ENCODE peak calls at places on chromosomes 3 and 15, in eight cellular contexts. Y, Q, B, D, A, C, H and J are unnamed samples.

GRCh38 chr15:36678308-36678707 is 98.9 kb downstream of the CDIN1 start:
- DNase-seq in H (no peak), A (no peak), Q (no peak), D (no peak), Y (no peak), C (no peak), B (no peak), J (no peak)

GRCh38 chr3:72185549-72186484 is 400.9 kb upstream of the PROK2 start:
- DNase-seq in D (peak; percentile 51), A (no peak), C (peak; percentile 14), H (no peak), Y (no peak), B (no peak), Q (peak; percentile 33), J (no peak)

GRCh38 chr3:42491876-42492507 is 10.5 kb upstream of the VIPR1 start:
- DNase-seq in Q (no peak), A (no peak), H (no peak), B (no peak), C (no peak), D (no peak), Y (no peak), J (no peak)

GRCh38 chr3:123733805-123734526 is 149.1 kb upstream of the HACD2 start:
- DNase-seq in Y (no peak), A (no peak), D (no peak), Q (no peak), C (peak; percentile 48), B (no peak), H (no peak), J (no peak)

GRCh38 chr3:4410174-4410573 is 56.9 kb downstream of the SUMF1 start:
- DNase-seq in B (no peak), D (no peak), H (no peak), C (no peak), Q (no peak), A (no peak), Y (no peak), J (no peak)

GRCh38 chr3:173395412-173396181 is 1.9 kb upstream of the NLGN1 start:
- DNase-seq in Y (peak; percentile 93), A (no peak), Q (peak; percentile 51), B (peak; percentile 86), D (peak; percentile 62), H (peak; percentile 69), C (peak; percentile 6), J (peak; percentile 80)

GRCh38 chr3:30724863-30725262 is 118.5 kb downstream of the TGFBR2 start:
- DNase-seq in C (no peak), H (no peak), D (no peak), B (no peak), A (no peak), Y (no peak), Q (no peak), J (no peak)

GRCh38 chr15:100802421-100803157 is 77.0 kb upstream of the ALDH1A3 start:
- DNase-seq in H (no peak), Q (no peak), D (no peak), A (no peak), Y (no peak), B (no peak), C (no peak), J (no peak)

GRCh38 chr15:55552926-55553325 is 35.2 kb downstream of the PYGO1 start:
- DNase-seq in D (peak; percentile 24), H (no peak), A (no peak), Q (no peak), B (peak; percentile 37), C (no peak), Y (peak; percentile 5), J (no peak)

GRCh38 chr15:62124176-62124952 is 40.7 kb downstream of the C2CD4B start:
- DNase-seq in A (no peak), D (no peak), Y (no peak), H (no peak), Q (no peak), C (peak; percentile 76), B (no peak), J (no peak)

GRCh38 chr3:12107071-12107713 is 51.5 kb downstream of the TIMP4 start:
- DNase-seq in D (no peak), H (no peak), Q (no peak), A (no peak), Y (no peak), C (no peak), B (no peak), J (no peak)

GRCh38 chr15:59420986-59421618 is 16.9 kb upstream of the FAM81A start:
- DNase-seq in Q (no peak), A (no peak), B (no peak), D (no peak), H (no peak), C (no peak), Y (peak; percentile 71), J (no peak)

GRCh38 chr3:41502461-41502860 is 303.2 kb downstream of the CTNNB1 start:
- DNase-seq in Y (no peak), A (no peak), Q (no peak), D (no peak), C (no peak), B (no peak), H (no peak), J (no peak)

GRCh38 chr15:99454107-99454809 is 111.5 kb upstream of the MEF2A start:
- DNase-seq in Y (no peak), B (no peak), D (no peak), H (no peak), C (no peak), Q (no peak), A (no peak), J (no peak)

GRCh38 chr15:81111018-81111417 is 23.1 kb upstream of the CFAP161 start:
- DNase-seq in B (no peak), C (peak; percentile 69), D (no peak), A (no peak), Y (no peak), Q (no peak), H (no peak), J (no peak)

GRCh38 chr15:90907838-90908507 is 4.9 kb downstream of the MAN2A2 start:
- DNase-seq in H (no peak), C (no peak), A (no peak), B (no peak), Y (peak; percentile 44), Q (no peak), D (no peak), J (no peak)

GRCh38 chr15:90904746-90905145 is 1.6 kb downstream of the MAN2A2 start:
- DNase-seq in Y (no peak), A (no peak), Q (no peak), D (no peak), B (no peak), C (no peak), H (no peak), J (no peak)

GRCh38 chr15:90905306-90906180 is 2.4 kb downstream of the MAN2A2 start:
- DNase-seq in Q (no peak), C (no peak), B (no peak), A (no peak), H (no peak), D (no peak), Y (no peak), J (no peak)

GRCh38 chr15:90906181-90906849 is 3.2 kb downstream of the MAN2A2 start:
- DNase-seq in Y (no peak), H (no peak), D (no peak), Q (no peak), B (no peak), C (no peak), A (no peak), J (no peak)

DNA sequence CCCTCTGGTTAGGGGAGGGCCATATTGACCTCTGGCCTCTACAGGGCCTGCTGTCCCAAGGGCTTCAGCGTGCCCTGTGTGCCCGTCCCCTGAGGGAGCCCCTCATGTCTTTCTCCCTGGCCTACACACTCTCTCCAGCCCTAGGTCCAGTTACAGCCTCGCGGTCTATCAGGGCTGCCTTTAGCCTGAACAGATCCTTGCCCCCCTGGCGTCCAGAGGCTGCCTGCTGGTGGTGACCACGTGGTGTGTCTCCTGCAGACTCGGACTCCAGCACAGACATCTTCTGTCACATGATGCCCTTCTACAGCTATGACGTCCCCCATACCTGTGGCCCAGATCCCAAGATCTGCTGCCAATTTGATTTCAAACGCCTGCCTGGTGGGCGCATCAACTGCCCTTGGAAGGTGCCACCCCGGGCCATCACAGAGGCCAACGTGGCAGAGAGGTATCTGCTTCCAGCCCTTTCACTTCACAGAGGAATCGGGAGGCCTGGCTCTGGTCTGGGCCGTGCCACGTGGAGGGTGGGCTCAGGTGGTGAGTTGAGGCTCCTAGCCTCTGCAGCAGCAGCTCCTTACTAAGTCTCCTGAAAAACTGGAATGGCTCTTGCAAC is 4.1 kb downstream of the MAN2A2 start:
- DNase-seq in C (no peak), D (no peak), H (no peak), Y (no peak), A (no peak), B (no peak), Q (no peak), J (no peak)
- H3K27ac ChIP-seq in C (no peak overlapping the region), D (no peak overlapping the region), H (no peak overlapping the region), Y (peak overlapping the region; percentile 88), A (no peak overlapping the region), B (peak overlapping the region; percentile 64), Q (no peak overlapping the region), J (peak overlapping the region; percentile 76)

DNA sequence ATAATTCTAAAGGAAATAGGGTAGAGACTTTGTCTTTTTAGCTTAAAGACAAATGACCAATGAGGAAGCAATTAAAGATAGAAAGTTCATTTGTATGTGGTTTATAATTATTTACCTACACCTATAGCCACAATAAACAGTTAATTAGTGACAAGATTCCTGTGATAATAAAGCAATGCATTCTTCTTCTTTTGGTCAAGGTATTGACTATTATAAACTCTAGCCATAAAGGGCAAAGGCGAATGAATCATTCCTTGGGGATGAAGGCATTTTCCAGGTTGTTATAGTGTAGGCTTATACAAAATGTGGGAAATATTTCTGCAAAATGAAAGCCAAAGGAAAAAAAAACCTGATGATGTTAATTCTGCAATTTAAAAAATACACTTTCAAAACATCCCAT is 115.4 kb downstream of the PLD1 start:
- DNase-seq in Y (no peak), Q (no peak), D (no peak), A (no peak), B (no peak), H (no peak), C (no peak), J (no peak)
- H3K27ac ChIP-seq in Y (no peak overlapping the region), Q (no peak overlapping the region), D (no peak overlapping the region), A (no peak overlapping the region), B (no peak overlapping the region), H (no peak overlapping the region), C (no peak overlapping the region), J (no peak overlapping the region)

GRCh38 chr15:35557544-35557943 is 11.6 kb upstream of the DPH6 start:
- DNase-seq in Y (no peak), B (no peak), C (peak; percentile 50), D (no peak), Q (no peak), H (no peak), A (no peak), J (peak; percentile 40)
- H3K27ac ChIP-seq in Y (no peak overlapping the region), B (no peak overlapping the region), C (peak overlapping the region; percentile 27), D (no peak overlapping the region), Q (no peak overlapping the region), H (no peak overlapping the region), A (no peak overlapping the region), J (no peak overlapping the region)

DNA sequence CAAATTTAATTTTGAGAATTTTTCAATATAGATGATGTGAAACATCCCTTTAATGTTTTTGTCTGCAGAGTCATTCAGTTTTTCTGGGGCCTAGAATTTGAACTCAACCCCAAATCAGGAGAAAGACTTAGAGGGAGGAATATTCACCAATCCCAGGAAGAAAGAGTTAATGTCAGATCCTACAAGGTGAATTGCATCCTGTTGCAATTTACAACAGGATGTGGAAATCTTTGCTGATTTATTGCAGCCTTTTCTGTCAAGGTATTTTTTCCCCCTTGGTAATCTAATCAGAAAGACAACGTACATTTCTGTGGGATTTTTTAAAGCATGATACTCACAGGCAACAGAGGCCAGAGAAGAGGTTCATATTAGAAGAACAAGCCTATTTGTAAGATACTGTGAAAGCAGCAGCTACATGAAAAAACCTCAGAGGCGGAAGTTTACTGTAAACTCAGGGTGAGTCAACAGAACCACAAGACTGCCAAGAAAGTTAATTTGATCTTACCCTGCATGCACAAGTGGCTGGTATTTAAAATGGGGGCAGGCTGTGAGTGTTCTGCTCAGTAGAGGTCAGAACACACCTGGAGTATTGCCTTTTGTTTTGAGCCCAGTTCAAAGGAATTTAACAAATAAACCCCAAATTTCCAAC is 531.8 kb downstream of the AGBL1 start:
- DNase-seq in Q (no peak), B (no peak), H (no peak), D (peak; percentile 4), A (no peak), C (peak; percentile 65), Y (no peak), J (no peak)
- H3K27ac ChIP-seq in Q (no peak overlapping the region), B (no peak overlapping the region), H (no peak overlapping the region), D (no peak overlapping the region), A (no peak overlapping the region), C (peak overlapping the region; percentile 63), Y (no peak overlapping the region), J (no peak overlapping the region)